ENCODE peak calls at places on chromosomes 6 and 20, in ten cellular contexts. O is BJ; H is ovary; T is WTC11; U is transverse colon; W is NCI-H146; P is T follicular helper cell; L is lung; F is NCI-H2029; J is stimulated activated CD4-positive, alpha-beta T cell treated with anti-CD3 and anti-CD28 coated beads, Interleukin-2, amount 100 ng/mL, for 24 hours. I is an unnamed sample.
A peak's percentile ranks its signal among the peaks of the same experiment; 100 is the strongest.

GRCh38 chr6:8780653-8781052 is 345.3 kb upstream of the SLC35B3 start:
- DNase-seq in L (no peak), H (no peak), F (no peak), J (no peak), W (no peak), U (no peak), T (no peak), O (no peak), P (no peak), I (no peak)

GRCh38 chr20:54474866-54475265 is 527 bp upstream of the DOK5 start:
- DNase-seq in F (no peak), W (no peak), H (no peak), P (no peak), U (no peak), T (no peak), L (no peak), J (no peak), O (no peak), I (no peak)

GRCh38 chr6:100460650-100461204 is 4.0 kb downstream of the SIM1 start:
- DNase-seq in O (no peak), L (no peak), F (no peak), J (no peak), T (peak; percentile 59), U (no peak), P (no peak), W (peak; percentile 34), H (no peak), I (no peak)

GRCh38 chr6:129748901-129749748 is 39.1 kb upstream of the ARHGAP18 start:
- DNase-seq in W (no peak), P (no peak), J (no peak), F (no peak), T (no peak), H (no peak), U (no peak), O (peak; percentile 49), L (no peak), I (no peak)

GRCh38 chr6:160462116-160462515 is 113.9 kb downstream of the SLC22A3 start:
- DNase-seq in P (no peak), W (no peak), F (no peak), J (no peak), T (no peak), H (no peak), O (no peak), U (no peak), L (no peak), I (no peak)

GRCh38 chr20:38985060-38985459 is 22.9 kb downstream of the DHX35 start:
- DNase-seq in P (no peak), U (no peak), W (no peak), F (no peak), O (no peak), L (no peak), H (no peak), T (no peak), J (no peak), I (no peak)

GRCh38 chr6:113782641-113783040 is 74.5 kb upstream of the MARCKS start:
- DNase-seq in W (no peak), L (no peak), F (no peak), H (no peak), T (no peak), P (no peak), J (no peak), U (no peak), O (no peak), I (no peak)

GRCh38 chr6:40997256-40997957 is 41.6 kb downstream of the UNC5CL start:
- DNase-seq in F (no peak), U (peak; percentile 31), O (peak; percentile 41), W (peak; percentile 60), T (peak; percentile 70), L (peak; percentile 32), P (no peak), H (no peak), J (no peak), I (peak; percentile 19)

GRCh38 chr6:134161036-134161435 is 108.6 kb upstream of the SLC2A12 start:
- DNase-seq in U (no peak), P (no peak), L (no peak), O (peak; percentile 46), H (no peak), F (no peak), W (no peak), J (no peak), T (no peak), I (no peak)

GRCh38 chr20:36093025-36093803 is 61.3 kb upstream of the EPB41L1 start:
- DNase-seq in W (peak; percentile 85), L (peak; percentile 77), U (peak; percentile 79), F (peak; percentile 19), H (peak; percentile 72), P (no peak), O (no peak), J (peak; percentile 51), T (no peak), I (peak; percentile 85)

GRCh38 chr6:37242429-37243052 is 15.0 kb upstream of the TBC1D22B start:
- DNase-seq in W (no peak), T (no peak), H (no peak), O (peak; percentile 97), P (no peak), F (no peak), L (peak; percentile 33), J (no peak), U (no peak), I (no peak)

GRCh38 chr6:113649276-113649675 is 207.9 kb upstream of the MARCKS start:
- DNase-seq in P (no peak), U (no peak), F (no peak), L (peak; percentile 38), T (no peak), W (no peak), J (no peak), O (no peak), H (no peak), I (peak; percentile 46)

GRCh38 chr6:20916081-20916480 is 381.8 kb downstream of the CDKAL1 start:
- DNase-seq in O (no peak), W (no peak), P (no peak), J (no peak), L (no peak), F (no peak), H (no peak), T (no peak), U (no peak), I (no peak)

GRCh38 chr6:134768936-134769335 is 181.0 kb downstream of the ALDH8A1 start:
- DNase-seq in L (no peak), F (no peak), J (no peak), O (no peak), T (no peak), P (no peak), H (no peak), U (no peak), W (no peak), I (no peak)

GRCh38 chr6:100879317-100879716 is 1.8 kb downstream of the ASCC3 start:
- DNase-seq in U (no peak), L (no peak), J (no peak), T (no peak), P (no peak), O (no peak), F (no peak), W (no peak), H (no peak), I (no peak)

GRCh38 chr6:67411036-67411435 is 1224.0 kb upstream of the ADGRB3 start:
- DNase-seq in J (no peak), P (no peak), T (no peak), L (no peak), H (no peak), O (no peak), F (no peak), U (no peak), W (no peak), I (no peak)

GRCh38 chr6:131023834-131024504 is 39.1 kb downstream of the EPB41L2 start:
- DNase-seq in O (no peak), F (no peak), L (no peak), P (no peak), W (no peak), U (no peak), H (no peak), T (no peak), J (no peak), I (no peak)

GRCh38 chr20:4064118-4064962 is 49.0 kb upstream of the RNF24 start:
- DNase-seq in O (peak; percentile 78), U (peak; percentile 87), L (peak; percentile 85), T (peak; percentile 53), H (peak; percentile 96), F (peak; percentile 79), P (no peak), J (no peak), W (no peak), I (peak; percentile 89)

GRCh38 chr20:61597996-61598395 is 345.9 kb downstream of the CDH4 start:
- DNase-seq in O (no peak), T (no peak), H (no peak), W (no peak), L (no peak), J (no peak), F (no peak), P (no peak), U (no peak), I (no peak)

GRCh38 chr6:90068264-90068663 is 174.0 kb downstream of the GJA10 start:
- DNase-seq in F (no peak), T (no peak), J (peak; percentile 49), U (no peak), H (no peak), O (no peak), W (no peak), P (no peak), L (no peak), I (no peak)

GRCh38 chr20:25867776-25868649 is 171.4 kb upstream of the ZNF337 start:
- DNase-seq in U (peak; percentile 64), H (peak; percentile 75), P (peak; percentile 48), W (peak; percentile 18), J (peak; percentile 80), F (peak; percentile 4), L (peak; percentile 65), O (no peak), T (peak; percentile 88), I (no peak)

GRCh38 chr6:157019733-157020132 is 242.6 kb downstream of the ARID1B start:
- DNase-seq in J (no peak), P (no peak), F (no peak), U (no peak), W (no peak), H (no peak), O (no peak), L (no peak), T (no peak), I (no peak)

GRCh38 chr6:37513576-37513975 is 13.9 kb upstream of the CCDC167 start:
- DNase-seq in P (no peak), U (no peak), F (no peak), T (no peak), J (no peak), H (no peak), O (no peak), L (no peak), W (no peak), I (no peak)

GRCh38 chr6:16514249-16514648 is 247.0 kb downstream of the ATXN1 start:
- DNase-seq in U (no peak), W (peak; percentile 19), L (no peak), H (no peak), F (no peak), J (peak; percentile 15), T (no peak), O (no peak), P (no peak), I (no peak)

GRCh38 chr6:157020398-157021266 is 243.5 kb downstream of the ARID1B start:
- DNase-seq in H (no peak), J (peak; percentile 65), P (peak; percentile 37), W (peak; percentile 82), F (peak; percentile 49), O (no peak), U (peak; percentile 65), L (peak; percentile 69), T (peak; percentile 66), I (no peak)

GRCh38 chr6:111872521-111873177 is 603 bp downstream of the FYN start:
- DNase-seq in J (peak; percentile 74), W (peak; percentile 87), U (peak; percentile 34), H (peak; percentile 69), O (no peak), L (no peak), F (no peak), P (peak; percentile 68), T (peak; percentile 59), I (peak; percentile 53)

I was measured in mucosa of descending colon.